ENCODE peak calls at places on chromosomes 13 and 19, in four cellular contexts. H is K562, Y is HCT116, Q is HepG2. E is an unnamed sample.

GRCh38 chr13:53513199-53513598 is 484.6 kb downstream of the OLFM4 start:
- DNase-seq in H (no peak), Y (no peak), Q (no peak), E (no peak)

GRCh38 chr13:45162194-45162593 is 38.7 kb downstream of the KCTD4 start:
- DNase-seq in H (no peak), Y (no peak), Q (no peak), E (no peak)

GRCh38 chr19:30696514-30696913 is 324.3 kb downstream of the ZNF536 start:
- DNase-seq in H (peak; percentile 71), Y (no peak), Q (no peak), E (no peak)

GRCh38 chr13:66508153-66508909 is 721.8 kb downstream of the PCDH9 start:
- DNase-seq in H (no peak), Y (no peak), Q (no peak), E (no peak)

GRCh38 chr19:1561236-1561842 is 6.8 kb downstream of the MEX3D start:
- DNase-seq in H (no peak), Y (no peak), Q (no peak), E (no peak)

GRCh38 chr13:100983111-100983510 is 308.5 kb upstream of the TMTC4 start:
- DNase-seq in H (no peak), Y (no peak), Q (no peak), E (no peak)

GRCh38 chr13:96223231-96223630 is 133.3 kb downstream of the HS6ST3 start:
- DNase-seq in H (no peak), Y (no peak), Q (no peak), E (no peak)

GRCh38 chr19:35641515-35642151 is at the start of gene ETV2:
- DNase-seq in H (peak; percentile 84), Y (no peak), Q (no peak), E (no peak)

GRCh38 chr13:98476106-98476505 is 100.8 kb downstream of the STK24 start:
- DNase-seq in H (no peak), Y (no peak), Q (no peak), E (no peak)

GRCh38 chr19:16577531-16578052 is 5.4 kb upstream of the SLC35E1 start:
- DNase-seq in H (no peak), Y (no peak), Q (no peak), E (no peak)

GRCh38 chr19:14558370-14559066 is 13.3 kb downstream of the NDUFB7 start:
- DNase-seq in H (no peak), Y (no peak), Q (no peak), E (no peak)

GRCh38 chr13:33348366-33348765 is 62.8 kb upstream of the STARD13 start:
- DNase-seq in H (no peak), Y (no peak), Q (no peak), E (no peak)

GRCh38 chr19:11482384-11483050 is 1.7 kb upstream of the ELAVL3 start:
- DNase-seq in H (peak; percentile 92), Y (peak; percentile 51), Q (peak; percentile 45), E (no peak)

GRCh38 chr19:16888629-16889371 is at the start of gene F2RL3:
- DNase-seq in H (peak; percentile 90), Y (no peak), Q (no peak), E (no peak)

GRCh38 chr19:27774337-27774736 is 1438.6 kb downstream of the UQCRFS1 start:
- DNase-seq in H (peak; percentile 19), Y (no peak), Q (no peak), E (no peak)

GRCh38 chr19:7515471-7516226 is at the start of gene ZNF358:
- DNase-seq in H (peak; percentile 82), Y (no peak), Q (peak; percentile 31), E (no peak)

GRCh38 chr19:38452430-38453366 is 19.2 kb downstream of the RYR1 start:
- DNase-seq in H (peak; percentile 99), Y (peak; percentile 81), Q (no peak), E (no peak)

GRCh38 chr19:8897106-8897505 is 64.9 kb downstream of the MBD3L1 start:
- DNase-seq in H (no peak), Y (no peak), Q (no peak), E (no peak)

GRCh38 chr19:1105873-1106840 is 2.4 kb downstream of the GPX4 start:
- DNase-seq in H (no peak), Y (no peak), Q (no peak), E (no peak)

GRCh38 chr13:27918041-27918917 is 1.5 kb upstream of the PDX1 start:
- DNase-seq in H (no peak), Y (no peak), Q (no peak), E (no peak)

GRCh38 chr13:103883698-103884097 is 817.5 kb upstream of the SLC10A2 start:
- DNase-seq in H (no peak), Y (no peak), Q (no peak), E (no peak)

GRCh38 chr13:79081942-79082341 is 324.1 kb downstream of the RBM26 start:
- DNase-seq in H (no peak), Y (no peak), Q (no peak), E (no peak)

GRCh38 chr19:17156947-17157302 is 58.2 kb upstream of the USE1 start:
- DNase-seq in H (no peak), Y (no peak), Q (no peak), E (no peak)

GRCh38 chr13:45717324-45717723 is 15.2 kb downstream of the CBY2 start:
- DNase-seq in H (no peak), Y (no peak), Q (no peak), E (no peak)

GRCh38 chr13:36261976-36262375 is 35.6 kb downstream of the CCDC169 start:
- DNase-seq in H (no peak), Y (no peak), Q (no peak), E (no peak)

GRCh38 chr13:49669735-49670309 is 21.5 kb downstream of the EBPL start:
- DNase-seq in H (peak; percentile 49), Y (peak; percentile 63), Q (peak; percentile 60), E (peak; percentile 67)

GRCh38 chr13:33441015-33441414 is 155.5 kb upstream of the STARD13 start:
- DNase-seq in H (peak; percentile 1), Y (peak; percentile 15), Q (peak; percentile 35), E (no peak)

GRCh38 chr19:29678484-29679106 is 13.3 kb downstream of the PLEKHF1 start:
- DNase-seq in H (peak; percentile 28), Y (no peak), Q (peak; percentile 22), E (no peak)

GRCh38 chr19:48670699-48671455 is 1.9 kb downstream of the NTN5 start:
- DNase-seq in H (no peak), Y (no peak), Q (no peak), E (no peak)
- H3K27ac ChIP-seq in H (no peak overlapping the region), Y (no peak overlapping the region), Q (no peak overlapping the region), E (no peak overlapping the region)

GRCh38 chr19:55000761-55001160 is 34.6 kb downstream of the NLRP2 start:
- DNase-seq in H (no peak), Y (no peak), Q (no peak), E (no peak)

DNA sequence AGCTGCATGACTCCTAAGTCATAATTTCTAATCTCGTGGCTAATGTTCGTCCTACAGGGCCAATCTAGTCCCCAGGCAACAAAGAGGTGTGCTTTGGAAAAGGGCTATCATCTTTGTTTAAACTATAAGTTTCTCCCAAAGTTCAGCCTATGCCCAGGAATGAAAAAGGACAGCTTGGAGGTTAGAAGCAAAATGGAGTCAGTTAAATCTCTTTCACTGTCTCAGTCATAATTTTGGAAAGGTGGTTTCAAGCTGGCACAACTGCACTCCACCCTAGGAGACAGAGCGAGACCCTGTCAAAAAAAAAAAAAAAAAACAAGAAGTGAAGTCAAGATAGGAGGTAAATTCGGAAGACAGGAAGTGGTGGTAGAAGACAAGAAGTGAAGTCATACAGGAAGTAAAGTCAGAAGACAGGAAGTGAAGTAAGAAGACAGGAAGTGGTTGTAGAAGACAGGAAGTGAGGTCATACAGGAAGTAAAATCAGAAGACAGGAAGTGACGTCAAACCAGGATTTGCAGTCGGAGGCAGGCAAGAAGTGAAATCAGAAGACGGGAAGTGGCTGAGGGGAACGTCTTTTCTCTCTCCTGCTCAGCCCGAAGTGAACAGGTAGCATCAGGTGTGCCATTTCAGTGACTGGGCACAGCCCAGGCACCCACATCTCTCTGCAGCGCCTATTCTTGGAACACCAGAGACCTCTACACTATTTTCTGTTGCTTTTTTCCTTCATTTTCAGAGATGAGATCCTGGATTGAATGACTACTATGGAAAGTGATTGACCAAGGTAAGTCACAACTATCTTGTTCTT is 32.2 kb downstream of the GP6 start:
- DNase-seq in H (peak; percentile 94), Y (peak; percentile 98), Q (peak; percentile 12), E (no peak)
- TF ChIP-seq TCF7L2 in H (no peak), Y (no peak), Q (no peak), E (no peak)

GRCh38 chr13:40592035-40592434 is 74.4 kb downstream of the FOXO1 start:
- DNase-seq in H (no peak), Y (no peak), Q (no peak), E (no peak)

GRCh38 chr13:40588101-40588500 is 78.3 kb downstream of the FOXO1 start:
- DNase-seq in H (no peak), Y (no peak), Q (no peak), E (no peak)

GRCh38 chr13:40591091-40591490 is 75.3 kb downstream of the FOXO1 start:
- DNase-seq in H (no peak), Y (no peak), Q (no peak), E (no peak)

GRCh38 chr13:40589285-40590109 is 76.9 kb downstream of the FOXO1 start:
- DNase-seq in H (no peak), Y (no peak), Q (peak; percentile 56), E (no peak)

DNA sequence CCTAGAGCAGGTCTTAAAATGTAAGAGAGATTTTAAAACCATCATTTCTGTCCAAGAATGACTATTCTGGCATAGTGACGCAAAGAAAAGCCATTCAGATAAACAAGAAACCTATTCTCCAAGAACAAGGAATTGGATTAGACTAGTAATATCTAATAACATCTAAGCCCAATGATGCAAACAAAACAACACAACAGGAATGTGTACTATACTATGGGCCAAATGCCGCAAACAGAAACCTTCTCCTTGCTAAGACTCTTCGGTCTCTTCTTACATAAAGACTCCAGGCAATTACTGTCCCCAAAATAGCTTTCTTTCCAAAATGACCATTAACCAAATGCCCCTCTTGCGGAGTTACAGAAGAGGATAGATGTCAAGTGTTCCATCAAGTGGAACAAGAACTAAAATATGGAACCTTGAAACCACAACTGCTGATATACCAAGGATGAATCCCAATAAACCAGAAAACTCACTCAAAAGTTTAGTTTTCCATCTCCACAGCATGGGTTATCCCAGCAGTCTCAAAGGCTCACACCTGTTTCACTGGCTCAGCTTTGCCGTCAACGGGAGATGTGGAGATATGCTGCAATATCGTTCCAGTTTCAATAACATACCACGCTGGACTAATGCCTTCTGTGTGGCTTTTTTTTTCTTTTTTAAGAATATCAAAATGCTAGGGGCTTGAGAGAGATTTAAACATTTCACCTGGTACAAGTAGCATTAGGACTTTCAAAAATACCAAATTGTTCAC is 76.2 kb downstream of the FOXO1 start:
- DNase-seq in H (no peak), Y (no peak), Q (no peak), E (no peak)
- H3K27ac ChIP-seq in H (no peak overlapping the region), Y (no peak overlapping the region), Q (no peak overlapping the region), E (no peak overlapping the region)

DNA sequence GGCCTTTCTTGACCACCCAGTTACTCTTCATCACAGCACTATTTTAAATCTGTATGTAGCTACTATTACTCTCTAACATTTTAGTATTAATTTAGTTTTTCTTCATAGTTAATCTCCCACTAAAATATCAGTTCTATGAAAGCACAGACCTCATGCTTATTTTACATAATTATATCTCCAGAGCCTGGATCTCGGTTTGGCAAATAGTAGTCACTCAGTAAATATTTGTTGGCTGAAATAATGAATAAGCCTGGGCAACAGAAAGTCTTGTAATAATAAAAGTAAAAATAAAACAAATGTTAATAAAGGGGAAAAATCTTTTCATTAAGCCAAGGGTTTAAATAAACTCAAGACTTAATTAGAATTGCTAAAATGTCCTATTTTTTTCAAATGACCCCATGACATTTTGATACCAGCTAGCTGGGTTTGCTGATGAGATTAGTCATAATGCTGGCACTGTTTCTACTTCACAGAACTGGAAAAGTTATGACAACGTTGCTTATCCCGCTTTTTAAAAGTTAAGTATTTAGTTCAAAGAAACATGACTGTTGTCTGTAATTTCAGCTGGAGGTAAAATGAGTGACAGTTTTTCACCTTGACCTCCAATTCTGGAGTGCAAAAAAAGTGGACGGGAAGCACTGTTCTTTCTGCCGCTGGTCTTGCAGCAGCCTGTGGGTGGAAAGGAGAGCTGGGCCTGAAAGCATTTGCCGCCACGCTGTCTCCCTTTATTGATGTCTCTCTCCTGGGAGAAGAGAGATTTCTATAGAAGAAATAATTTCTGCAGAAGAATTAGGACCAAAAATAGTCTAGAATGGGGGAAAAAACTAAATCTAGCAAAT is 85.2 kb upstream of the SPATA13 start:
- DNase-seq in H (no peak), Y (no peak), Q (peak; percentile 16), E (no peak)
- TF ChIP-seq TCF7L2 in H (no peak), Y (no peak), Q (no peak), E (no peak)

E was measured in Panc1.